ENCODE peak calls at places on chromosomes 16 and 17, in four cellular contexts. G is AG04450, I is keratinocyte, J is neural progenitor cell. W is an unnamed sample.

GRCh38 chr17:81959362-81960129 is 1.4 kb downstream of the NOTUM start:
- DNase-seq in J (peak), I (no peak), G (no peak), W (no peak)

GRCh38 chr17:62105361-62105760 is 40.3 kb upstream of the MED13 start:
- DNase-seq in I (no peak), G (no peak), J (no peak), W (no peak)

GRCh38 chr17:80252871-80253270 is 7.8 kb upstream of the RNF213 start:
- DNase-seq in J (peak), I (no peak), G (no peak), W (no peak)

GRCh38 chr17:285751-286422 is 66.7 kb downstream of the RPH3AL start:
- DNase-seq in J (no peak), I (no peak), G (no peak), W (no peak)

GRCh38 chr16:57089406-57089805 is 3.0 kb upstream of the CPNE2 start:
- DNase-seq in G (no peak), I (no peak), J (no peak), W (no peak)

GRCh38 chr16:69126221-69126620 is 6.2 kb downstream of the CHTF8 start:
- DNase-seq in J (no peak), G (no peak), I (no peak), W (no peak)

GRCh38 chr16:54651440-54651839 is 279.2 kb upstream of the IRX5 start:
- DNase-seq in J (peak), I (no peak), G (no peak), W (no peak)

GRCh38 chr17:57687642-57688041 is 57.5 kb downstream of the CCDC182 start:
- DNase-seq in G (no peak), J (no peak), I (no peak), W (no peak)

GRCh38 chr17:205176-205538 is 23.7 kb upstream of the DOC2B start:
- DNase-seq in G (no peak), J (no peak), I (no peak), W (no peak)

GRCh38 chr17:73226556-73227172 is 33.8 kb downstream of the COG1 start:
- DNase-seq in I (no peak), J (no peak), G (no peak), W (no peak)

GRCh38 chr17:48883171-48883570 is 9.4 kb upstream of the ATP5MC1 start:
- DNase-seq in G (no peak), J (no peak), I (no peak), W (no peak)

GRCh38 chr16:88345943-88346560 is 36.7 kb upstream of the ZNF469 start:
- DNase-seq in J (no peak), I (no peak), G (no peak), W (no peak)

GRCh38 chr16:57185446-57185944 is 344 bp downstream of the PSME3IP1 start:
- DNase-seq in I (no peak), G (no peak), J (peak), W (no peak)

GRCh38 chr16:88605186-88606145 is 32.9 kb upstream of the IL17C start:
- DNase-seq in G (no peak), I (no peak), J (no peak), W (no peak)

GRCh38 chr17:54891176-54891821 is 9.4 kb upstream of the TOM1L1 start:
- DNase-seq in I (no peak), J (peak), G (peak), W (no peak)

GRCh38 chr17:18181358-18181757 is 2.3 kb upstream of the ALKBH5 start:
- DNase-seq in I (no peak), G (no peak), J (no peak), W (peak)

GRCh38 chr16:57775661-57776469 is 26.4 kb downstream of the KIFC3 start:
- DNase-seq in I (no peak), G (no peak), J (peak), W (no peak)

GRCh38 chr16:3642397-3643094 is 11.9 kb upstream of the DNASE1 start:
- DNase-seq in G (no peak), J (no peak), I (peak), W (peak)

GRCh38 chr17:48597775-48598631 is 4.4 kb upstream of the HOXB5 start:
- DNase-seq in G (no peak), I (no peak), J (peak), W (no peak)

GRCh38 chr17:63700528-63701441 is 860 bp upstream of the LIMD2 start:
- DNase-seq in G (no peak), I (no peak), J (peak), W (no peak)
- H3K27ac ChIP-seq in G (peak), I (no peak), J (peak), W (no peak)

DNA sequence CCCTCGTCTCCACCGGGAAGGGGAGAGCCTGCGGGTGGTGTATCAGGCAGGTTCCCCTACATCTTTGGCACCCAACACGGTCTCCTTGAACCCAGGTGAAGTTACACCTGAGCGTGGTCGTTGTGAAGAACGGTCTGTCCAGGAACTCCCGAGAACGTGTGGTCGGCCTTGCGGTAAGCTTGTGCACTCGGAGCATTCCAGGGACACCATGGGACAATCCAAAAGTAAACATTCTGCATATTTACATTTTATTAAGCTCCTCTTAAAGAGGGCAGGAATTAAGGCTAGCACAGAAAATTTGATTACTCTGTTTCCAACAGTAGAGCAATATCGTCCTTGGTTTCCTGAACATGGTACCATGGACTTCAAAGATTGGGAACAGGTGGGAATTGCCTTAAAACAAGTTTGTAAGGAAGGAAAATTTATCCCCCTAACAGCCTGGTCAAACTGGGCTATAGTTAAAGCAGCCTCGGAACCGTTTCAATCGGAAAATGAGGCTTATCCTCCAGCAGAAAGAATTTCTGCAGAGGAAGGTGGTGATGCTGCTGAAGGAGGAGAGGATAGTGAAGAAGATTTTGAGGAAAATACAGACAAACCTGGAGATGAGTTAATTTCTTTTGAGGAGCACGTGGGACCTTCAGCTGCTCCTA is 18.2 kb downstream of the ALOX15B start:
- DNase-seq in J (no peak), I (no peak), G (no peak), W (no peak)
- H3K27ac ChIP-seq in J (no peak), I (no peak), G (no peak), W (peak)

DNA sequence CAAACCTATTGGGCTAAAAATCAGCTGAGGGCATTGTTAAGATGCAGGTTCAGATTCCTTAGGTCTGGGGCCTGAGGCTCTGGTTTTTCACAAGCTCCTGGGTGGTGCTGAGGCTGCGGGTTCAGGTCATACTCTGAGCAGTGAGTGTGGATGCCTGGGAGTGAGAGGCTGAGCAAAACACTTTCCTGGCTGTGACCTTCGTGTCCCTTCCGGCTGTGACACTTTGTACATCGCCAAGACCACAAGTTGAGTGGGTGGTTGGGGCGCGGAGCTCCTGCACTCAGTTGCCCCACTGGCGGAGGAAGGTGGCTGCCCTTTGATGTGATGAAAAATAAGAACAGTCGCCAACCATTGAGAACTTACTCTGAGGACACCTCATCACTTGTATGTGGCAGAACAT is 24.8 kb downstream of the CCR7 start:
- DNase-seq in I (no peak), G (no peak), J (no peak), W (no peak)
- H3K27ac ChIP-seq in I (no peak), G (no peak), J (no peak), W (no peak)

GRCh38 chr17:44840936-44841335 is 6.7 kb upstream of the HIGD1B start:
- DNase-seq in J (no peak), I (no peak), G (no peak), W (no peak)

GRCh38 chr17:44846206-44846605 is 1.5 kb upstream of the HIGD1B start:
- DNase-seq in I (no peak), J (no peak), G (no peak), W (no peak)

GRCh38 chr17:44840274-44840673 is 7.4 kb upstream of the HIGD1B start:
- DNase-seq in J (no peak), G (no peak), I (no peak), W (no peak)

GRCh38 chr17:44844390-44844830 is 3.3 kb upstream of the HIGD1B start:
- DNase-seq in G (no peak), J (peak), I (no peak), W (no peak)

GRCh38 chr17:44842748-44843147 is 4.9 kb upstream of the HIGD1B start:
- DNase-seq in J (peak), G (no peak), I (no peak), W (no peak)
- H3K27ac ChIP-seq in J (no peak), G (no peak), I (no peak), W (no peak)

DNA sequence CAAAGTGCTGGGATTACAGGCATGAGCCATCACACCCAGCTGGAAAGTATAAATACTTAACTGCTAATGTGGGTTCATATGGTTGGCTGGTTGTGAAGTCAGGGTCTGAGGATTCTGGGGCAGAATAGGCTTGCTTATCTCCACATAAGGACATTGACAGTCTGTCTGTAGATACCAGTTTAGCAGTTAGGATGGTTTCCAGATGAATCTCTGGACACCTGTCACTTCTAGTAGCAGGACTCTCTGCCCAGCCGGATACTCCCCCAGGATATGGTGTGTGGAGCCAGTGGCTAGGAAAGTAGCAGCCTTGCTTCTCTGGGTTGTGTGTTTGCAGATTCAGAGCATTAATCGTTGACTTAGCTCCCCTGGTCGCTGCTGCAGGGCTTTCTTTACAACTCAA is 45.1 kb downstream of the CLEC16A start:
- DNase-seq in G (no peak), J (no peak), I (no peak), W (no peak)
- H3K27ac ChIP-seq in G (no peak), J (no peak), I (no peak), W (no peak)

GRCh38 chr17:47200325-47200663 is 8.9 kb upstream of the MYL4 start:
- DNase-seq in I (no peak), J (no peak), G (no peak), W (no peak)
- H3K27ac ChIP-seq in I (no peak), J (no peak), G (no peak), W (no peak)

DNA sequence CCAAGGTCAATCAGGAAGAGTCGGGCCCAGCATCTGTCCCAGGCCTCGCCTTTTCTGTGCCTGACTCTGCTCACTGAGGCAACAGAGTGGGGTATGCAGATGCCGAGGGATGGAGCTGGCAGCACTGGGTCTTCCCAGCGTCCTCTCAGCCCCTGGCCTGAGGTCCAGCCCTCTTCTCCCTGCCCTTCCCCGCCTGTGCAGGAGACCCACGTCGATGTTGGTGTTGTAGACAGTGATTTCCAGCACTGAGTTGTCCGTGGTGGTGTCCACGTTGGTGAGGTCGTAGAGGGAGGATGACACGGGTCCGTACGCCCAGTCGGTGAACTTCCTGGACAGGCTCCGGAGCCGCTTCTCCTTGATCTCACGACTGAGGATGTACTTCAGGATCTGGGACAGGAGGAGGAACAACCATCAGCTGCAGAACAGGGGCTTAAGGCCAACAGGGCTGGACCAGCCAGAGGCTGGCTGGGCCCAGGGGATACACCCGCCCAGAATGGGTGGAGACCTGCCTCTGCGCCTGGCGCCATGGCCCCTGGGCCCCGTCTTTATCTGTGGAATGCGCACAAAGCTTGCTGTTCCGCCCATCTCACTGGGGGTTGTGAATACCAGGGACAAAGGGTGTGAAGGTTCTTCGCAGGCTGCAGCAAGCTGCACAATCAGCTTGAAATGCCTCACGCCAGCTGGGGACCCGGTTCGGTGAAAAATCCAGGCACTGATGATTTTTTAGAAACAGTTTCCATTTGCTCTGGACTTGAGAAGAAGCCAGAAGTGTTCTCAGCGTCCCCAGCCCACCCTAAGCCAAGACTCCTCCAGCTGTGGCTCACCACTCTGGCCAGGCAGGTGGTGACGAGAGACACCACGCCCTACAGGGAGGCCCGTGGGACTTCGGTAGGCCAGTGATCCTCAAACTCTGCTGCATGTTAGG is 27.5 kb downstream of the TRPV3 start:
- DNase-seq in I (no peak), G (no peak), J (peak), W (no peak)
- H3K27ac ChIP-seq in I (no peak), G (no peak), J (peak), W (no peak)

GRCh38 chr17:45775576-45776011 is 8.5 kb upstream of the CRHR1 start:
- DNase-seq in G (no peak), I (no peak), J (no peak), W (no peak)

GRCh38 chr17:45777388-45777787 is 6.7 kb upstream of the CRHR1 start:
- DNase-seq in J (peak), G (no peak), I (no peak), W (no peak)

GRCh38 chr17:45776896-45777295 is 7.2 kb upstream of the CRHR1 start:
- DNase-seq in J (no peak), I (no peak), G (no peak), W (no peak)

GRCh38 chr17:45771473-45771959 is 12.6 kb upstream of the CRHR1 start:
- DNase-seq in G (no peak), I (no peak), J (peak), W (no peak)

DNA sequence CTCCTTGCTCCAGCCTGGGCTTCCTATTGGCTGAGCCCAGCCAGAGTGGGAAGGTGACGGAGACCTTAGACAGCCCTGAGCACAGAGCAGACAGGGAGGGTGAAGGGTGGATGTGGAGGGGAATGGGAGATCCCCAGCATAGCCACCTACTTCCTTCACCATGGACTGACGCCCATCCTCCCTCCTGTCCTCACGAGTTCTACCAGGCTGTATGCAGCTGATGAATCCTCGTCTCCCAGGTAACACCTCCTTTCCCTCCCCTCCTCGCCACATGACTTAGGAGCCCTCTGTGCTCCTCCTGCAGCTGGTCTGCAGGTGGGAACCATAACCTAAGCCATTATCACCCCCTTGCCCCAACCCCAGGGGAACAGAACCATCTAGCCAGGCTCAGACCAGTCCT is 9.0 kb upstream of the CRHR1 start:
- DNase-seq in J (no peak), G (no peak), I (no peak), W (no peak)
- H3K27ac ChIP-seq in J (no peak), G (no peak), I (no peak), W (no peak)

DNA sequence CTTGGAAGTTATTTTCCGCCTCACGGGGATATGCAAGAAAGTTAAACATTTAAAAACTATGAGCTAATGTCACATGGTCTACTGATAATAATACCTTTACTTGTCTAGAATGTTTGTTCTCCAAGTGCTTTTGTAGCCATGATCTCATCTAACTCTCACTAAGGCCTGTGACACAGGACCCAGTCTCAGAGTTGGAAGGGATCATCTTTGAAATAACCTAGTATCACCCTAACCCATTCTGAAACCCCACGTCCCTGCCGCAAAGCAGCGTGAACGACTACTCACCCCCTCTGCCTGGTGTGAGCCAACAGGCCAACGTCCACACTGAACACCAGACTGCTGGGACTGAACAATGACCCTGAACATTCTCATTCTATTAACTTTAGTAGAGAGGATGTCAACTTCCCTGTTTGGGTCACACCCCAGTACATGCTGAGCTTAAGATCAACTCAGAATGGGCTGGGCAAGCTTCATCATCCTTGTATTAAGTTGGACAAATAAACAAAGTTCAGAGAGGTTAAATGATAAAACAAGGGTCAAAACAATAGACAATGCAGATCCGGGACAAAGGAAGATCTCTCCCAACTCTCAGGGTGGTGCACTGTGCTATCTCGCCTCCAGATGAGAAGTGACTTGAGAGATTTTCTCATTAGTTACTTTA is 54.8 kb upstream of the BCAR1 start:
- DNase-seq in J (no peak), G (no peak), I (no peak), W (peak)
- H3K27ac ChIP-seq in J (no peak), G (peak), I (peak), W (peak)

W was measured in epithelial cell of prostate.